ENCODE peak calls at places on chromosome 17, in six cellular contexts. One of them, this sample, is unnamed.

GRCh38 chr17:7838291-7839075 is 4.5 kb downstream of the KDM6B start:
- DNase-seq in GM12878: no peak
- DNase-seq in K562: peak
- DNase-seq in HepG2: peak
- DNase-seq in WTC11: no peak
- DNase-seq in HCT116: no peak
- DNase-seq in this sample: no peak

GRCh38 chr17:81027591-81028505 is 7.1 kb upstream of the BAIAP2 start:
- DNase-seq in WTC11: no peak
- DNase-seq in HepG2: no peak
- DNase-seq in K562: no peak
- DNase-seq in HCT116: no peak
- DNase-seq in GM12878: no peak
- DNase-seq in this sample: no peak

GRCh38 chr17:76994237-76994637 is 126.0 kb downstream of the MGAT5B start:
- DNase-seq in GM12878: no peak
- DNase-seq in WTC11: no peak
- DNase-seq in HCT116: no peak
- DNase-seq in K562: no peak
- DNase-seq in HepG2: no peak
- DNase-seq in this sample: no peak

GRCh38 chr17:8223356-8224063 is 13.1 kb upstream of the AURKB start:
- DNase-seq in K562: peak
- DNase-seq in WTC11: peak
- DNase-seq in HepG2: peak
- DNase-seq in GM12878: no peak
- DNase-seq in HCT116: no peak
- DNase-seq in this sample: peak

GRCh38 chr17:17411692-17412091 is 65.1 kb upstream of the MED9 start:
- DNase-seq in K562: no peak
- DNase-seq in HCT116: no peak
- DNase-seq in GM12878: no peak
- DNase-seq in WTC11: no peak
- DNase-seq in HepG2: no peak
- DNase-seq in this sample: no peak

GRCh38 chr17:3558603-3559269 is 1.1 kb upstream of the TRPV3 start:
- DNase-seq in K562: no peak
- DNase-seq in HCT116: no peak
- DNase-seq in GM12878: peak
- DNase-seq in WTC11: no peak
- DNase-seq in HepG2: no peak
- DNase-seq in this sample: no peak

GRCh38 chr17:48161127-48161905 is 53.8 kb downstream of the SNX11 start:
- DNase-seq in K562: no peak
- DNase-seq in HCT116: no peak
- DNase-seq in GM12878: no peak
- DNase-seq in HepG2: no peak
- DNase-seq in WTC11: no peak
- DNase-seq in this sample: no peak

GRCh38 chr17:19940722-19941464 is 36.7 kb downstream of the AKAP10 start:
- DNase-seq in K562: no peak
- DNase-seq in HCT116: no peak
- DNase-seq in GM12878: no peak
- DNase-seq in HepG2: peak
- DNase-seq in WTC11: no peak
- DNase-seq in this sample: no peak

GRCh38 chr17:21680366-21680765 is 12.0 kb upstream of the KCNJ18 start:
- DNase-seq in K562: no peak
- DNase-seq in GM12878: no peak
- DNase-seq in HepG2: no peak
- DNase-seq in WTC11: no peak
- DNase-seq in HCT116: no peak
- DNase-seq in this sample: no peak

GRCh38 chr17:79733692-79734070 is 2.9 kb downstream of the ENPP7 start:
- DNase-seq in HepG2: no peak
- DNase-seq in K562: no peak
- DNase-seq in WTC11: no peak
- DNase-seq in GM12878: no peak
- DNase-seq in HCT116: no peak
- DNase-seq in this sample: no peak

GRCh38 chr17:8841844-8842243 is 25.6 kb downstream of the PIK3R6 start:
- DNase-seq in GM12878: no peak
- DNase-seq in HepG2: no peak
- DNase-seq in K562: no peak
- DNase-seq in HCT116: no peak
- DNase-seq in WTC11: no peak
- DNase-seq in this sample: no peak

GRCh38 chr17:7992516-7992915 is 9.9 kb upstream of the GUCY2D start:
- DNase-seq in K562: no peak
- DNase-seq in HepG2: no peak
- DNase-seq in WTC11: no peak
- DNase-seq in GM12878: no peak
- DNase-seq in HCT116: no peak
- DNase-seq in this sample: no peak

GRCh38 chr17:59963738-59964454 is 644 bp downstream of the RNFT1 start:
- DNase-seq in GM12878: no peak
- DNase-seq in HepG2: peak
- DNase-seq in HCT116: no peak
- DNase-seq in K562: peak
- DNase-seq in WTC11: no peak
- DNase-seq in this sample: peak

GRCh38 chr17:65984299-65984698 is 207.6 kb downstream of the CEP112 start:
- DNase-seq in HepG2: no peak
- DNase-seq in GM12878: no peak
- DNase-seq in K562: no peak
- DNase-seq in WTC11: no peak
- DNase-seq in HCT116: no peak
- DNase-seq in this sample: no peak

GRCh38 chr17:79997004-79997673 is 38.5 kb downstream of the TBC1D16 start:
- DNase-seq in WTC11: no peak
- DNase-seq in HCT116: no peak
- DNase-seq in K562: no peak
- DNase-seq in HepG2: no peak
- DNase-seq in GM12878: peak
- DNase-seq in this sample: no peak

GRCh38 chr17:39739885-39740356 is 2.2 kb downstream of the GRB7 start:
- DNase-seq in HepG2: peak
- DNase-seq in WTC11: peak
- DNase-seq in GM12878: no peak
- DNase-seq in HCT116: no peak
- DNase-seq in K562: peak
- DNase-seq in this sample: no peak

GRCh38 chr17:80012156-80012555 is 23.5 kb downstream of the TBC1D16 start:
- DNase-seq in WTC11: no peak
- DNase-seq in K562: no peak
- DNase-seq in HCT116: no peak
- DNase-seq in GM12878: no peak
- DNase-seq in HepG2: no peak
- DNase-seq in this sample: no peak

GRCh38 chr17:77495575-77495974 is 354.8 kb downstream of the SEC14L1 start:
- DNase-seq in K562: no peak
- DNase-seq in GM12878: no peak
- DNase-seq in HCT116: no peak
- DNase-seq in HepG2: no peak
- DNase-seq in WTC11: peak
- DNase-seq in this sample: no peak

GRCh38 chr17:63700528-63701441 is 860 bp upstream of the LIMD2 start:
- DNase-seq in WTC11: peak
- DNase-seq in GM12878: no peak
- DNase-seq in HepG2: no peak
- DNase-seq in K562: no peak
- DNase-seq in HCT116: no peak
- DNase-seq in this sample: peak

GRCh38 chr17:38561416-38562214 is 44.1 kb downstream of the SRCIN1 start:
- DNase-seq in GM12878: no peak
- DNase-seq in HCT116: no peak
- DNase-seq in K562: no peak
- DNase-seq in WTC11: peak
- DNase-seq in HepG2: no peak
- DNase-seq in this sample: no peak

GRCh38 chr17:36204724-36205500 is 6.0 kb upstream of the CCL4L2 start:
- DNase-seq in HepG2: no peak
- DNase-seq in WTC11: no peak
- DNase-seq in GM12878: no peak
- DNase-seq in HCT116: no peak
- DNase-seq in K562: no peak
- DNase-seq in this sample: peak

GRCh38 chr17:17343160-17343735 is 40.1 kb downstream of the NT5M start:
- DNase-seq in WTC11: no peak
- DNase-seq in HepG2: no peak
- DNase-seq in GM12878: no peak
- DNase-seq in K562: no peak
- DNase-seq in HCT116: no peak
- DNase-seq in this sample: no peak

GRCh38 chr17:14730821-14731220 is 429.9 kb downstream of the HS3ST3B1 start:
- DNase-seq in HCT116: no peak
- DNase-seq in GM12878: no peak
- DNase-seq in WTC11: no peak
- DNase-seq in HepG2: no peak
- DNase-seq in K562: no peak
- DNase-seq in this sample: no peak

GRCh38 chr17:16987830-16988601 is 16.1 kb upstream of the TNFRSF13B start:
- DNase-seq in GM12878: peak
- DNase-seq in HCT116: no peak
- DNase-seq in WTC11: no peak
- DNase-seq in K562: peak
- DNase-seq in HepG2: no peak
- DNase-seq in this sample: no peak

GRCh38 chr17:77445908-77446535 is 305.3 kb downstream of the SEC14L1 start:
- DNase-seq in WTC11: no peak
- DNase-seq in HCT116: no peak
- DNase-seq in HepG2: no peak
- DNase-seq in K562: peak
- DNase-seq in GM12878: no peak
- DNase-seq in this sample: no peak

GRCh38 chr17:72935984-72936383 is 156.5 kb downstream of the SLC39A11 start:
- DNase-seq in HCT116: no peak
- DNase-seq in WTC11: no peak
- DNase-seq in HepG2: no peak
- DNase-seq in GM12878: no peak
- DNase-seq in K562: no peak
- DNase-seq in this sample: no peak

GRCh38 chr17:39225974-39226683 is 384 bp upstream of the STAC2 start:
- DNase-seq in HepG2: no peak
- DNase-seq in K562: peak
- DNase-seq in HCT116: no peak
- DNase-seq in GM12878: no peak
- DNase-seq in WTC11: peak
- DNase-seq in this sample: peak

GRCh38 chr17:79979201-79979840 is 56.4 kb downstream of the TBC1D16 start:
- DNase-seq in GM12878: no peak
- DNase-seq in K562: no peak
- DNase-seq in HepG2: no peak
- DNase-seq in HCT116: no peak
- DNase-seq in WTC11: peak
- DNase-seq in this sample: no peak

GRCh38 chr17:8892338-8892690 is 24.8 kb upstream of the PIK3R6 start:
- DNase-seq in HepG2: no peak
- DNase-seq in WTC11: no peak
- DNase-seq in K562: no peak
- DNase-seq in HCT116: no peak
- DNase-seq in GM12878: peak
- DNase-seq in this sample: no peak

GRCh38 chr17:42675348-42675983 is 1.3 kb downstream of the PLEKHH3 start:
- DNase-seq in HCT116: no peak
- DNase-seq in WTC11: no peak
- DNase-seq in GM12878: no peak
- DNase-seq in K562: no peak
- DNase-seq in HepG2: no peak
- DNase-seq in this sample: peak
- TF ChIP-seq CTCF in HCT116: no peak
- TF ChIP-seq CTCF in WTC11: no peak
- TF ChIP-seq CTCF in GM12878: no peak
- TF ChIP-seq CTCF in K562: no peak
- TF ChIP-seq CTCF in HepG2: no peak
- TF ChIP-seq CTCF in this sample: no peak

GRCh38 chr17:49588726-49589555 is 13.3 kb downstream of the NXPH3 start:
- DNase-seq in K562: no peak
- DNase-seq in HepG2: no peak
- DNase-seq in GM12878: no peak
- DNase-seq in HCT116: no peak
- DNase-seq in WTC11: no peak
- DNase-seq in this sample: no peak

GRCh38 chr17:49590874-49591273 is 15.2 kb downstream of the NXPH3 start:
- DNase-seq in WTC11: no peak
- DNase-seq in GM12878: no peak
- DNase-seq in HCT116: no peak
- DNase-seq in K562: no peak
- DNase-seq in HepG2: no peak
- DNase-seq in this sample: no peak

GRCh38 chr17:49595328-49595727 is 19.7 kb downstream of the NXPH3 start:
- DNase-seq in GM12878: no peak
- DNase-seq in HepG2: peak
- DNase-seq in WTC11: no peak
- DNase-seq in K562: no peak
- DNase-seq in HCT116: no peak
- DNase-seq in this sample: no peak

GRCh38 chr17:49589556-49589885 is 13.8 kb downstream of the NXPH3 start:
- DNase-seq in GM12878: no peak
- DNase-seq in HCT116: no peak
- DNase-seq in WTC11: no peak
- DNase-seq in HepG2: no peak
- DNase-seq in K562: no peak
- DNase-seq in this sample: no peak

GRCh38 chr17:49592263-49592662 is 16.6 kb downstream of the NXPH3 start:
- DNase-seq in WTC11: no peak
- DNase-seq in GM12878: no peak
- DNase-seq in K562: no peak
- DNase-seq in HCT116: no peak
- DNase-seq in HepG2: no peak
- DNase-seq in this sample: no peak
- TF ChIP-seq SP1 in WTC11: no peak
- TF ChIP-seq SP1 in GM12878: no peak
- TF ChIP-seq SP1 in K562: no peak
- TF ChIP-seq SP1 in HCT116: no peak
- TF ChIP-seq SP1 in HepG2: no peak
- TF ChIP-seq SP1 in this sample: no peak

GRCh38 chr17:74680941-74681340 is 31.8 kb downstream of the CD300LF start:
- DNase-seq in WTC11: no peak
- DNase-seq in K562: no peak
- DNase-seq in GM12878: no peak
- DNase-seq in HCT116: no peak
- DNase-seq in HepG2: no peak
- DNase-seq in this sample: no peak
- TF ChIP-seq CTCF in WTC11: no peak
- TF ChIP-seq CTCF in K562: no peak
- TF ChIP-seq CTCF in GM12878: no peak
- TF ChIP-seq CTCF in HCT116: no peak
- TF ChIP-seq CTCF in HepG2: no peak
- TF ChIP-seq CTCF in this sample: no peak

DNA sequence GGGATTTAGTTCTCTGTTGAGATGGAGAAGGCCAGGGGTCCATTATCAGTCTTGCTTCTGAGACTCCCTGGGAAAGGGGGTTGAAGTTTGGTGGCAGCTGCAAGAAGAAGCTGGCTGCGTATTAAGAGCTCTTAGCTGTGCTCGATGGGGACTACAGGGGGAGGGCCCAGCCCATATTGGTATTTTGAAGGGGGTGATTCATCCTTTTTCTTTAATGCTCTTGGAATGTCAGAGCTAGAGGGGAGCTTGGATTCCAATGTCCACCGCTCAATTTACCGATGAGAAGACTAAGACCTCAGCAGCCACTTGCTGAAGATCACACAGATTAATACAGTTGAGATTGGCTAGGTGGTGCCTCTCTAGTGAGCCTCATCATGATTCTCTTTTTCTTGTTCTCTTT is 5.0 kb downstream of the NOG start:
- DNase-seq in WTC11: no peak
- DNase-seq in GM12878: no peak
- DNase-seq in HCT116: no peak
- DNase-seq in K562: no peak
- DNase-seq in HepG2: no peak
- DNase-seq in this sample: no peak
- TF ChIP-seq SP1 in WTC11: no peak
- TF ChIP-seq SP1 in GM12878: no peak
- TF ChIP-seq SP1 in HCT116: no peak
- TF ChIP-seq SP1 in K562: no peak
- TF ChIP-seq SP1 in HepG2: no peak
- TF ChIP-seq SP1 in this sample: no peak